ENCODE peak calls at places on chromosomes 1 and 21, in six cellular contexts. C is A549, M is esophagus squamous epithelium, Q is brain microvascular endothelial cell, X is fibroblast of lung, P is ovary. D is an unnamed sample.

GRCh38 chr1:236455242-236455641 is 61.2 kb downstream of the EDARADD start:
- DNase-seq in C (no peak), M (no peak), Q (no peak), X (no peak), P (no peak), D (no peak)

GRCh38 chr1:246110343-246111219 is 396.5 kb downstream of the SMYD3 start:
- DNase-seq in C (peak; percentile 63), M (no peak), Q (peak; percentile 60), X (peak; percentile 31), P (no peak), D (peak; percentile 70)

GRCh38 chr1:9716404-9717192 is 65.1 kb downstream of the PIK3CD start:
- DNase-seq in C (no peak), M (no peak), Q (no peak), X (no peak), P (peak; percentile 18), D (no peak)

GRCh38 chr1:6347641-6348487 is 45.7 kb downstream of the ACOT7 start:
- DNase-seq in C (peak; percentile 44), M (no peak), Q (no peak), X (peak; percentile 39), P (no peak), D (peak; percentile 29)

GRCh38 chr1:26281971-26282693 is 2.2 kb downstream of the SH3BGRL3 start:
- DNase-seq in C (no peak), M (no peak), Q (no peak), X (peak; percentile 57), P (peak; percentile 64), D (peak; percentile 45)

GRCh38 chr21:29490016-29490415 is 191.3 kb downstream of the BACH1 start:
- DNase-seq in C (no peak), M (no peak), Q (peak; percentile 40), X (peak; percentile 39), P (no peak), D (peak; percentile 54)

GRCh38 chr1:57770772-57771171 is 346.9 kb upstream of the DAB1 start:
- DNase-seq in C (peak; percentile 10), M (no peak), Q (no peak), X (peak; percentile 3), P (no peak), D (no peak)

GRCh38 chr1:222880586-222880985 is 65.7 kb downstream of the DISP1 start:
- DNase-seq in C (peak; percentile 23), M (no peak), Q (peak; percentile 70), X (peak; percentile 61), P (no peak), D (peak; percentile 76)

GRCh38 chr1:192224386-192224785 is 66.1 kb downstream of the RGS18 start:
- DNase-seq in C (no peak), M (no peak), Q (no peak), X (no peak), P (no peak), D (peak; percentile 71)

GRCh38 chr1:3186526-3186921 is 117.5 kb downstream of the PRDM16 start:
- DNase-seq in C (no peak), M (no peak), Q (peak; percentile 87), X (peak; percentile 11), P (peak; percentile 74), D (peak; percentile 56)

GRCh38 chr21:38242036-38242435 is 14.8 kb upstream of the KCNJ15 start:
- DNase-seq in C (no peak), M (no peak), Q (no peak), X (no peak), P (no peak), D (no peak)

GRCh38 chr21:36320421-36321324 is 676 bp downstream of the MORC3 start:
- DNase-seq in C (peak; percentile 49), M (peak; percentile 48), Q (peak; percentile 59), X (peak; percentile 67), P (peak; percentile 69), D (peak; percentile 76)

GRCh38 chr1:40583980-40584379 is 52.5 kb downstream of the ZNF684 start:
- DNase-seq in C (no peak), M (no peak), Q (no peak), X (no peak), P (no peak), D (no peak)

GRCh38 chr1:167056529-167057296 is 33.5 kb downstream of the GPA33 start:
- DNase-seq in C (peak; percentile 58), M (no peak), Q (no peak), X (no peak), P (no peak), D (no peak)

GRCh38 chr1:30264672-30265025 is 458.7 kb downstream of the MATN1 start:
- DNase-seq in C (no peak), M (no peak), Q (no peak), X (no peak), P (no peak), D (no peak)

GRCh38 chr1:240111558-240111957 is 19.9 kb downstream of the FMN2 start:
- DNase-seq in C (peak; percentile 43), M (no peak), Q (no peak), X (no peak), P (no peak), D (no peak)

GRCh38 chr1:160400284-160400645 is at the start of gene VANGL2:
- DNase-seq in C (peak; percentile 69), M (no peak), Q (peak; percentile 29), X (peak; percentile 53), P (peak; percentile 85), D (peak; percentile 67)

GRCh38 chr1:180208264-180208663 is 21.8 kb upstream of the LHX4 start:
- DNase-seq in C (no peak), M (no peak), Q (no peak), X (no peak), P (no peak), D (no peak)

GRCh38 chr1:156692958-156693857 is 12.2 kb downstream of the CRABP2 start:
- DNase-seq in C (no peak), M (no peak), Q (no peak), X (no peak), P (no peak), D (peak; percentile 22)

GRCh38 chr1:150162862-150163706 is 13.4 kb downstream of the PLEKHO1 start:
- DNase-seq in C (peak; percentile 49), M (peak; percentile 30), Q (peak; percentile 99), X (peak; percentile 100), P (peak; percentile 85), D (peak; percentile 100)

GRCh38 chr1:176949033-176949662 is 215.4 kb downstream of the ASTN1 start:
- DNase-seq in C (peak; percentile 78), M (no peak), Q (peak; percentile 1), X (peak; percentile 2), P (no peak), D (peak; percentile 12)

GRCh38 chr1:212235848-212236247 is 49.4 kb upstream of the PPP2R5A start:
- DNase-seq in C (no peak), M (no peak), Q (no peak), X (no peak), P (no peak), D (no peak)

GRCh38 chr21:28113718-28114117 is 879.0 kb downstream of the LTN1 start:
- DNase-seq in C (no peak), M (no peak), Q (no peak), X (no peak), P (no peak), D (no peak)

GRCh38 chr1:60765204-60765603 is 317.2 kb upstream of the NFIA start:
- DNase-seq in C (peak; percentile 39), M (no peak), Q (peak; percentile 22), X (peak; percentile 64), P (no peak), D (peak; percentile 31)

GRCh38 chr1:11098931-11099309 is 749 bp downstream of the EXOSC10 start:
- DNase-seq in C (no peak), M (no peak), Q (no peak), X (no peak), P (no peak), D (no peak)

GRCh38 chr21:43727571-43728466 is 8.9 kb downstream of the PDXK start:
- DNase-seq in C (peak; percentile 65), M (no peak), Q (no peak), X (peak; percentile 40), P (peak; percentile 53), D (no peak)

GRCh38 chr1:178275083-178275482 is 181.2 kb downstream of the RASAL2 start:
- DNase-seq in C (no peak), M (no peak), Q (peak; percentile 32), X (no peak), P (no peak), D (peak; percentile 46)

GRCh38 chr1:8674912-8675311 is 142.5 kb downstream of the RERE start:
- DNase-seq in C (no peak), M (no peak), Q (no peak), X (no peak), P (no peak), D (no peak)

GRCh38 chr1:234125283-234125682 is 220.8 kb downstream of the SLC35F3 start:
- DNase-seq in C (peak; percentile 72), M (no peak), Q (no peak), X (peak; percentile 3), P (no peak), D (peak; percentile 22)

GRCh38 chr1:235513495-235514366 is 9.5 kb upstream of the B3GALNT2 start:
- DNase-seq in C (peak; percentile 74), M (no peak), Q (peak; percentile 75), X (peak; percentile 81), P (no peak), D (peak; percentile 77)

GRCh38 chr1:109396971-109397370 is 747 bp downstream of the SORT1 start:
- DNase-seq in C (no peak), M (no peak), Q (no peak), X (no peak), P (no peak), D (no peak)

GRCh38 chr21:41926068-41926806 is 27.6 kb downstream of the C2CD2 start:
- DNase-seq in C (no peak), M (no peak), Q (peak; percentile 45), X (peak; percentile 78), P (no peak), D (peak; percentile 73)

GRCh38 chr1:107477233-107477632 is 336.4 kb downstream of the NTNG1 start:
- DNase-seq in C (peak; percentile 11), M (no peak), Q (no peak), X (no peak), P (no peak), D (no peak)

GRCh38 chr1:245337829-245338484 is 183.2 kb downstream of the KIF26B start:
- DNase-seq in C (no peak), M (no peak), Q (no peak), X (peak; percentile 32), P (no peak), D (no peak)

GRCh38 chr21:18294100-18294499 is 49.5 kb downstream of the CHODL start:
- DNase-seq in C (no peak), M (no peak), Q (no peak), X (no peak), P (no peak), D (no peak)

GRCh38 chr1:208243522-208243850 is 698 bp downstream of the PLXNA2 start:
- DNase-seq in C (peak; percentile 21), M (no peak), Q (no peak), X (no peak), P (no peak), D (peak; percentile 42)
- TF ChIP-seq CTCF in C (no peak), M (no peak), Q (no peak), X (no peak), P (no peak), D (no peak)

GRCh38 chr1:205028954-205029353 is 14.1 kb upstream of the CNTN2 start:
- DNase-seq in C (no peak), M (no peak), Q (no peak), X (no peak), P (no peak), D (no peak)
- H3K4me3 ChIP-seq in C (no peak overlapping the region), M (no peak overlapping the region), Q (no peak overlapping the region), X (no peak overlapping the region), P (no peak overlapping the region), D (no peak overlapping the region)

GRCh38 chr21:39390212-39390765 is 41.4 kb upstream of the HMGN1 start:
- DNase-seq in C (no peak), M (no peak), Q (no peak), X (no peak), P (no peak), D (no peak)
- TF ChIP-seq CTCF in C (no peak), M (no peak), Q (no peak), X (no peak), P (no peak), D (no peak)

GRCh38 chr1:99955375-99955774 is 14.4 kb upstream of the SLC35A3 start:
- DNase-seq in C (no peak), M (no peak), Q (no peak), X (no peak), P (no peak), D (no peak)
- H3K4me3 ChIP-seq in C (no peak overlapping the region), M (no peak overlapping the region), Q (no peak overlapping the region), X (no peak overlapping the region), P (no peak overlapping the region), D (no peak overlapping the region)

D was measured in astrocyte of the spinal cord.